ENCODE peak calls at places on chromosomes 5 and 9, in eight cellular contexts. One of them, this sample, is unnamed.

GRCh38 chr5:108303611-108304010 is 78.3 kb downstream of the FBXL17 start:
- DNase-seq in aorta: no peak
- DNase-seq in NCI-H1930: no peak
- DNase-seq in Daoy: no peak
- DNase-seq in HS-5: no peak
- DNase-seq in choroid plexus epithelial cell: no peak
- DNase-seq in COR-L47: no peak
- DNase-seq in OCI-M1: no peak
- DNase-seq in this sample: no peak

GRCh38 chr9:128124451-128124850 is 3.1 kb downstream of the PTGES2 start:
- DNase-seq in choroid plexus epithelial cell: no peak
- DNase-seq in OCI-M1: no peak
- DNase-seq in NCI-H1930: no peak
- DNase-seq in Daoy: no peak
- DNase-seq in HS-5: no peak
- DNase-seq in COR-L47: no peak
- DNase-seq in aorta: peak
- DNase-seq in this sample: no peak

GRCh38 chr9:84435902-84436301 is 95.3 kb upstream of the SLC28A3 start:
- DNase-seq in OCI-M1: peak
- DNase-seq in COR-L47: no peak
- DNase-seq in HS-5: no peak
- DNase-seq in aorta: no peak
- DNase-seq in NCI-H1930: no peak
- DNase-seq in Daoy: no peak
- DNase-seq in choroid plexus epithelial cell: no peak
- DNase-seq in this sample: no peak

GRCh38 chr5:132180134-132180745 is 47.4 kb downstream of the P4HA2 start:
- DNase-seq in HS-5: peak
- DNase-seq in OCI-M1: peak
- DNase-seq in Daoy: peak
- DNase-seq in NCI-H1930: no peak
- DNase-seq in choroid plexus epithelial cell: peak
- DNase-seq in COR-L47: peak
- DNase-seq in aorta: no peak
- DNase-seq in this sample: peak

GRCh38 chr5:43033845-43034590 is 6.1 kb downstream of the ANXA2R start:
- DNase-seq in choroid plexus epithelial cell: peak
- DNase-seq in Daoy: peak
- DNase-seq in aorta: no peak
- DNase-seq in COR-L47: no peak
- DNase-seq in HS-5: no peak
- DNase-seq in NCI-H1930: no peak
- DNase-seq in OCI-M1: no peak
- DNase-seq in this sample: no peak

GRCh38 chr5:111583761-111584203 is 71.4 kb upstream of the STARD4 start:
- DNase-seq in choroid plexus epithelial cell: peak
- DNase-seq in aorta: no peak
- DNase-seq in COR-L47: no peak
- DNase-seq in NCI-H1930: no peak
- DNase-seq in Daoy: no peak
- DNase-seq in OCI-M1: no peak
- DNase-seq in HS-5: peak
- DNase-seq in this sample: no peak

GRCh38 chr5:155727512-155728145 is 599.3 kb upstream of the SGCD start:
- DNase-seq in COR-L47: no peak
- DNase-seq in NCI-H1930: no peak
- DNase-seq in OCI-M1: no peak
- DNase-seq in choroid plexus epithelial cell: no peak
- DNase-seq in HS-5: no peak
- DNase-seq in Daoy: no peak
- DNase-seq in aorta: no peak
- DNase-seq in this sample: no peak

GRCh38 chr9:86175743-86176456 is 76.5 kb upstream of the GOLM1 start:
- DNase-seq in Daoy: peak
- DNase-seq in HS-5: no peak
- DNase-seq in aorta: no peak
- DNase-seq in COR-L47: peak
- DNase-seq in OCI-M1: no peak
- DNase-seq in NCI-H1930: no peak
- DNase-seq in choroid plexus epithelial cell: no peak
- DNase-seq in this sample: no peak

GRCh38 chr9:93822229-93822628 is 132.9 kb downstream of the BARX1 start:
- DNase-seq in aorta: no peak
- DNase-seq in Daoy: no peak
- DNase-seq in choroid plexus epithelial cell: no peak
- DNase-seq in OCI-M1: no peak
- DNase-seq in HS-5: no peak
- DNase-seq in COR-L47: no peak
- DNase-seq in NCI-H1930: no peak
- DNase-seq in this sample: no peak

GRCh38 chr9:125541840-125542243 is 165.2 kb downstream of the MAPKAP1 start:
- DNase-seq in COR-L47: peak
- DNase-seq in Daoy: no peak
- DNase-seq in HS-5: no peak
- DNase-seq in NCI-H1930: no peak
- DNase-seq in choroid plexus epithelial cell: no peak
- DNase-seq in OCI-M1: no peak
- DNase-seq in aorta: no peak
- DNase-seq in this sample: no peak

GRCh38 chr9:93302586-93303257 is 118.8 kb downstream of the WNK2 start:
- DNase-seq in Daoy: peak
- DNase-seq in OCI-M1: peak
- DNase-seq in choroid plexus epithelial cell: peak
- DNase-seq in NCI-H1930: no peak
- DNase-seq in COR-L47: peak
- DNase-seq in HS-5: no peak
- DNase-seq in aorta: peak
- DNase-seq in this sample: peak

GRCh38 chr5:176319827-176320554 is 41.6 kb downstream of the KIAA1191 start:
- DNase-seq in OCI-M1: peak
- DNase-seq in HS-5: no peak
- DNase-seq in NCI-H1930: no peak
- DNase-seq in COR-L47: no peak
- DNase-seq in aorta: no peak
- DNase-seq in choroid plexus epithelial cell: peak
- DNase-seq in Daoy: no peak
- DNase-seq in this sample: peak